ENCODE peak calls at places on chromosome 20, in five cellular contexts. F is stimulated activated CD4-positive, alpha-beta T cell treated with anti-CD3 and anti-CD28 coated beads, Interleukin-4, amount 100 ng/mL, for 1 hour; Q is NCI-H510A; V is CD4-positive, alpha-beta T cell; N is T-helper 9 cell. K is an unnamed sample.

GRCh38 chr20:3777726-3778629 is 3.3 kb downstream of the SPEF1 start:
- DNase-seq in Q (peak), F (peak), N (no peak), V (no peak), K (no peak)

GRCh38 chr20:13485576-13485975 is 153.2 kb downstream of the TASP1 start:
- DNase-seq in N (no peak), V (no peak), F (no peak), Q (no peak), K (no peak)

GRCh38 chr20:50762435-50763201 is 31.2 kb downstream of the PARD6B start:
- DNase-seq in Q (no peak), N (no peak), F (no peak), V (no peak), K (no peak)

GRCh38 chr20:6976535-6976934 is 209.0 kb downstream of the BMP2 start:
- DNase-seq in F (no peak), Q (no peak), V (no peak), N (no peak), K (no peak)

GRCh38 chr20:54389872-54390271 is 85.5 kb upstream of the DOK5 start:
- DNase-seq in F (no peak), N (no peak), Q (no peak), V (no peak), K (no peak)

GRCh38 chr20:8764289-8764962 is 304.5 kb upstream of the PLCB4 start:
- DNase-seq in F (no peak), N (no peak), Q (no peak), V (no peak), K (no peak)

GRCh38 chr20:19699132-19699971 is 58.7 kb upstream of the RIN2 start:
- DNase-seq in F (no peak), Q (no peak), N (no peak), V (no peak), K (no peak)

GRCh38 chr20:32343438-32343837 is 14.7 kb upstream of the ASXL1 start:
- DNase-seq in Q (no peak), F (no peak), V (no peak), N (no peak), K (no peak)

GRCh38 chr20:21031666-21032065 is 74.5 kb downstream of the LINC00237 start:
- DNase-seq in V (no peak), F (no peak), Q (no peak), N (no peak), K (no peak)

K was measured in NCI-H2107.